ENCODE peak calls at places on chromosomes 1 and 21, in ten cellular contexts. One of them, this sample, is unnamed.

GRCh38 chr1:181893937-181894336 is 167.6 kb downstream of the ZNF648 start:
- DNase-seq in fibroblast of lung: no peak
- DNase-seq in activated CD4-positive, alpha-beta T cell treated with anti-CD3 and anti-CD28 coated beads, Interleukin-2, amount 50 U/mL, for 1 hour: no peak
- DNase-seq in stimulated activated CD8-positive, alpha-beta memory T cell treated with anti-CD3 and anti-CD28 coated beads, Interleukin-15, amount 100 ng/mL, for 4 hours: no peak
- DNase-seq in sciatic nerve: no peak
- DNase-seq in ELR: no peak
- DNase-seq in GM10248: no peak
- DNase-seq in central memory CD8-positive, alpha-beta T cell: no peak
- DNase-seq in memory B cell: no peak
- DNase-seq in DMS153: no peak
- DNase-seq in this sample: no peak

GRCh38 chr21:25565272-25566199 is 41.7 kb downstream of the MRPL39 start:
- DNase-seq in fibroblast of lung: no peak
- DNase-seq in activated CD4-positive, alpha-beta T cell treated with anti-CD3 and anti-CD28 coated beads, Interleukin-2, amount 50 U/mL, for 1 hour: no peak
- DNase-seq in stimulated activated CD8-positive, alpha-beta memory T cell treated with anti-CD3 and anti-CD28 coated beads, Interleukin-15, amount 100 ng/mL, for 4 hours: no peak
- DNase-seq in sciatic nerve: no peak
- DNase-seq in ELR: no peak
- DNase-seq in GM10248: no peak
- DNase-seq in central memory CD8-positive, alpha-beta T cell: no peak
- DNase-seq in memory B cell: no peak
- DNase-seq in DMS153: no peak
- DNase-seq in this sample: no peak

GRCh38 chr1:22665752-22666151 is 12.7 kb downstream of the C1QB start:
- DNase-seq in fibroblast of lung: peak
- DNase-seq in activated CD4-positive, alpha-beta T cell treated with anti-CD3 and anti-CD28 coated beads, Interleukin-2, amount 50 U/mL, for 1 hour: no peak
- DNase-seq in stimulated activated CD8-positive, alpha-beta memory T cell treated with anti-CD3 and anti-CD28 coated beads, Interleukin-15, amount 100 ng/mL, for 4 hours: no peak
- DNase-seq in sciatic nerve: no peak
- DNase-seq in ELR: peak
- DNase-seq in GM10248: no peak
- DNase-seq in central memory CD8-positive, alpha-beta T cell: no peak
- DNase-seq in memory B cell: no peak
- DNase-seq in DMS153: no peak
- DNase-seq in this sample: peak

GRCh38 chr21:45602106-45602505 is 41.4 kb upstream of the PCBP3 start:
- DNase-seq in fibroblast of lung: no peak
- DNase-seq in activated CD4-positive, alpha-beta T cell treated with anti-CD3 and anti-CD28 coated beads, Interleukin-2, amount 50 U/mL, for 1 hour: no peak
- DNase-seq in stimulated activated CD8-positive, alpha-beta memory T cell treated with anti-CD3 and anti-CD28 coated beads, Interleukin-15, amount 100 ng/mL, for 4 hours: no peak
- DNase-seq in sciatic nerve: peak
- DNase-seq in ELR: no peak
- DNase-seq in GM10248: no peak
- DNase-seq in central memory CD8-positive, alpha-beta T cell: no peak
- DNase-seq in memory B cell: no peak
- DNase-seq in DMS153: no peak
- DNase-seq in this sample: no peak

GRCh38 chr1:2392686-2393085 is 1.0 kb downstream of the RER1 start:
- DNase-seq in fibroblast of lung: no peak
- DNase-seq in activated CD4-positive, alpha-beta T cell treated with anti-CD3 and anti-CD28 coated beads, Interleukin-2, amount 50 U/mL, for 1 hour: no peak
- DNase-seq in stimulated activated CD8-positive, alpha-beta memory T cell treated with anti-CD3 and anti-CD28 coated beads, Interleukin-15, amount 100 ng/mL, for 4 hours: no peak
- DNase-seq in sciatic nerve: no peak
- DNase-seq in ELR: no peak
- DNase-seq in GM10248: no peak
- DNase-seq in central memory CD8-positive, alpha-beta T cell: no peak
- DNase-seq in memory B cell: no peak
- DNase-seq in DMS153: no peak
- DNase-seq in this sample: no peak

GRCh38 chr21:33386222-33386784 is 16.9 kb upstream of the IFNGR2 start:
- DNase-seq in fibroblast of lung: no peak
- DNase-seq in activated CD4-positive, alpha-beta T cell treated with anti-CD3 and anti-CD28 coated beads, Interleukin-2, amount 50 U/mL, for 1 hour: no peak
- DNase-seq in stimulated activated CD8-positive, alpha-beta memory T cell treated with anti-CD3 and anti-CD28 coated beads, Interleukin-15, amount 100 ng/mL, for 4 hours: no peak
- DNase-seq in sciatic nerve: no peak
- DNase-seq in ELR: peak
- DNase-seq in GM10248: no peak
- DNase-seq in central memory CD8-positive, alpha-beta T cell: no peak
- DNase-seq in memory B cell: no peak
- DNase-seq in DMS153: no peak
- DNase-seq in this sample: no peak

GRCh38 chr1:179437171-179437570 is 71.4 kb downstream of the AXDND1 start:
- DNase-seq in fibroblast of lung: no peak
- DNase-seq in activated CD4-positive, alpha-beta T cell treated with anti-CD3 and anti-CD28 coated beads, Interleukin-2, amount 50 U/mL, for 1 hour: no peak
- DNase-seq in stimulated activated CD8-positive, alpha-beta memory T cell treated with anti-CD3 and anti-CD28 coated beads, Interleukin-15, amount 100 ng/mL, for 4 hours: no peak
- DNase-seq in sciatic nerve: no peak
- DNase-seq in ELR: no peak
- DNase-seq in GM10248: no peak
- DNase-seq in central memory CD8-positive, alpha-beta T cell: no peak
- DNase-seq in memory B cell: no peak
- DNase-seq in DMS153: no peak
- DNase-seq in this sample: no peak

GRCh38 chr1:79128726-79129125 is 122.2 kb upstream of the ADGRL4 start:
- DNase-seq in fibroblast of lung: peak
- DNase-seq in activated CD4-positive, alpha-beta T cell treated with anti-CD3 and anti-CD28 coated beads, Interleukin-2, amount 50 U/mL, for 1 hour: no peak
- DNase-seq in stimulated activated CD8-positive, alpha-beta memory T cell treated with anti-CD3 and anti-CD28 coated beads, Interleukin-15, amount 100 ng/mL, for 4 hours: no peak
- DNase-seq in sciatic nerve: no peak
- DNase-seq in ELR: peak
- DNase-seq in GM10248: no peak
- DNase-seq in central memory CD8-positive, alpha-beta T cell: no peak
- DNase-seq in memory B cell: no peak
- DNase-seq in DMS153: peak
- DNase-seq in this sample: no peak

GRCh38 chr1:40956397-40956796 is 23.1 kb upstream of the CTPS1 start:
- DNase-seq in fibroblast of lung: no peak
- DNase-seq in activated CD4-positive, alpha-beta T cell treated with anti-CD3 and anti-CD28 coated beads, Interleukin-2, amount 50 U/mL, for 1 hour: no peak
- DNase-seq in stimulated activated CD8-positive, alpha-beta memory T cell treated with anti-CD3 and anti-CD28 coated beads, Interleukin-15, amount 100 ng/mL, for 4 hours: no peak
- DNase-seq in sciatic nerve: no peak
- DNase-seq in ELR: no peak
- DNase-seq in GM10248: no peak
- DNase-seq in central memory CD8-positive, alpha-beta T cell: no peak
- DNase-seq in memory B cell: no peak
- DNase-seq in DMS153: no peak
- DNase-seq in this sample: no peak

GRCh38 chr1:194707074-194707473 is 1520.7 kb upstream of the B3GALT2 start:
- DNase-seq in fibroblast of lung: no peak
- DNase-seq in activated CD4-positive, alpha-beta T cell treated with anti-CD3 and anti-CD28 coated beads, Interleukin-2, amount 50 U/mL, for 1 hour: no peak
- DNase-seq in stimulated activated CD8-positive, alpha-beta memory T cell treated with anti-CD3 and anti-CD28 coated beads, Interleukin-15, amount 100 ng/mL, for 4 hours: no peak
- DNase-seq in sciatic nerve: no peak
- DNase-seq in ELR: no peak
- DNase-seq in GM10248: no peak
- DNase-seq in central memory CD8-positive, alpha-beta T cell: no peak
- DNase-seq in memory B cell: no peak
- DNase-seq in DMS153: no peak
- DNase-seq in this sample: no peak

GRCh38 chr1:31010081-31010989 is 55.2 kb downstream of the PUM1 start:
- DNase-seq in fibroblast of lung: peak
- DNase-seq in activated CD4-positive, alpha-beta T cell treated with anti-CD3 and anti-CD28 coated beads, Interleukin-2, amount 50 U/mL, for 1 hour: no peak
- DNase-seq in stimulated activated CD8-positive, alpha-beta memory T cell treated with anti-CD3 and anti-CD28 coated beads, Interleukin-15, amount 100 ng/mL, for 4 hours: no peak
- DNase-seq in sciatic nerve: no peak
- DNase-seq in ELR: peak
- DNase-seq in GM10248: peak
- DNase-seq in central memory CD8-positive, alpha-beta T cell: no peak
- DNase-seq in memory B cell: no peak
- DNase-seq in DMS153: no peak
- DNase-seq in this sample: no peak

GRCh38 chr1:226409392-226409791 is 1.5 kb upstream of the PARP1 start:
- DNase-seq in fibroblast of lung: no peak
- DNase-seq in activated CD4-positive, alpha-beta T cell treated with anti-CD3 and anti-CD28 coated beads, Interleukin-2, amount 50 U/mL, for 1 hour: no peak
- DNase-seq in stimulated activated CD8-positive, alpha-beta memory T cell treated with anti-CD3 and anti-CD28 coated beads, Interleukin-15, amount 100 ng/mL, for 4 hours: no peak
- DNase-seq in sciatic nerve: peak
- DNase-seq in ELR: no peak
- DNase-seq in GM10248: no peak
- DNase-seq in central memory CD8-positive, alpha-beta T cell: no peak
- DNase-seq in memory B cell: no peak
- DNase-seq in DMS153: no peak
- DNase-seq in this sample: no peak

GRCh38 chr21:43343992-43344886 is 82.7 kb downstream of the SIK1 start:
- DNase-seq in fibroblast of lung: no peak
- DNase-seq in activated CD4-positive, alpha-beta T cell treated with anti-CD3 and anti-CD28 coated beads, Interleukin-2, amount 50 U/mL, for 1 hour: no peak
- DNase-seq in stimulated activated CD8-positive, alpha-beta memory T cell treated with anti-CD3 and anti-CD28 coated beads, Interleukin-15, amount 100 ng/mL, for 4 hours: no peak
- DNase-seq in sciatic nerve: no peak
- DNase-seq in ELR: no peak
- DNase-seq in GM10248: no peak
- DNase-seq in central memory CD8-positive, alpha-beta T cell: no peak
- DNase-seq in memory B cell: no peak
- DNase-seq in DMS153: no peak
- DNase-seq in this sample: no peak

GRCh38 chr1:64490204-64490818 is 20.4 kb downstream of the CACHD1 start:
- DNase-seq in fibroblast of lung: no peak
- DNase-seq in activated CD4-positive, alpha-beta T cell treated with anti-CD3 and anti-CD28 coated beads, Interleukin-2, amount 50 U/mL, for 1 hour: no peak
- DNase-seq in stimulated activated CD8-positive, alpha-beta memory T cell treated with anti-CD3 and anti-CD28 coated beads, Interleukin-15, amount 100 ng/mL, for 4 hours: no peak
- DNase-seq in sciatic nerve: no peak
- DNase-seq in ELR: no peak
- DNase-seq in GM10248: no peak
- DNase-seq in central memory CD8-positive, alpha-beta T cell: no peak
- DNase-seq in memory B cell: no peak
- DNase-seq in DMS153: no peak
- DNase-seq in this sample: no peak

GRCh38 chr1:17208546-17208945 is 3.6 kb downstream of the PADI1 start:
- DNase-seq in fibroblast of lung: no peak
- DNase-seq in activated CD4-positive, alpha-beta T cell treated with anti-CD3 and anti-CD28 coated beads, Interleukin-2, amount 50 U/mL, for 1 hour: no peak
- DNase-seq in stimulated activated CD8-positive, alpha-beta memory T cell treated with anti-CD3 and anti-CD28 coated beads, Interleukin-15, amount 100 ng/mL, for 4 hours: no peak
- DNase-seq in sciatic nerve: no peak
- DNase-seq in ELR: no peak
- DNase-seq in GM10248: no peak
- DNase-seq in central memory CD8-positive, alpha-beta T cell: no peak
- DNase-seq in memory B cell: no peak
- DNase-seq in DMS153: no peak
- DNase-seq in this sample: no peak

This sample was measured in Karpas-422.